ENCODE peak calls at places on chromosomes 11 and 22, in five cellular contexts. Y is Peyer's patch; W is spleen; L is mesendoderm; Z is CD8-positive, alpha-beta memory T cell. Q is an unnamed sample. For H3K27me3, the result is how much of the 10 kb centered on the place peaks cover.

GRCh38 chr11:47271961-47272661 is 2.2 kb downstream of the MADD start:
- DNase-seq in L (peak), W (no peak), Y (no peak), Z (no peak), Q (no peak)

GRCh38 chr11:60895687-60896086 is 10.7 kb downstream of the PRPF19 start:
- DNase-seq in W (no peak), L (no peak), Z (no peak), Y (no peak), Q (no peak)

GRCh38 chr22:21076907-21077625 is 31.3 kb downstream of the LRRC74B start:
- DNase-seq in W (no peak), Z (no peak), Y (no peak), L (no peak), Q (no peak)

GRCh38 chr11:93024376-93024775 is 54.9 kb downstream of the MTNR1B start:
- DNase-seq in L (no peak), Y (no peak), W (no peak), Z (no peak), Q (no peak)

GRCh38 chr22:24247564-24248344 is 2.9 kb upstream of the GGT5 start:
- DNase-seq in W (peak), L (peak), Z (no peak), Y (peak), Q (peak)

GRCh38 chr22:46357186-46357500 is 21.6 kb downstream of the TRMU start:
- DNase-seq in Z (no peak), W (no peak), Y (no peak), L (no peak), Q (no peak)

GRCh38 chr11:292211-293121 is 3.5 kb downstream of the PGGHG start:
- DNase-seq in Y (no peak), Z (no peak), W (peak), L (no peak), Q (no peak)

GRCh38 chr11:77590194-77590591 is 440 bp downstream of the AQP11 start:
- DNase-seq in W (no peak), Y (no peak), L (peak), Z (no peak), Q (peak)

GRCh38 chr22:40620464-40621046 is 16.0 kb downstream of the MRTFA start:
- DNase-seq in Z (no peak), Y (no peak), W (no peak), L (peak), Q (peak)

GRCh38 chr22:45291061-45291930 is 6.5 kb downstream of the UPK3A start:
- DNase-seq in Z (no peak), L (no peak), Y (no peak), W (no peak), Q (no peak)

GRCh38 chr11:316031-316701 is 2.3 kb downstream of the IFITM1 start:
- DNase-seq in L (no peak), Y (peak), Z (no peak), W (peak), Q (no peak)

GRCh38 chr11:70072471-70073187 is 5.5 kb upstream of the ANO1 start:
- DNase-seq in L (no peak), W (peak), Y (no peak), Z (no peak), Q (no peak)

GRCh38 chr11:76810151-76810853 is 27.1 kb downstream of the TSKU start:
- DNase-seq in W (peak), Z (no peak), L (no peak), Y (no peak), Q (peak)

GRCh38 chr22:17264321-17265052 is 45.3 kb upstream of the ADA2 start:
- DNase-seq in Z (no peak), W (no peak), L (peak), Y (no peak), Q (no peak)

GRCh38 chr11:7677071-7677470 is 3.8 kb upstream of the CYB5R2 start:
- DNase-seq in Y (no peak), W (no peak), L (peak), Z (no peak), Q (peak)

GRCh38 chr11:110432713-110433392 is 3.1 kb downstream of the FDX1 start:
- DNase-seq in Z (no peak), L (no peak), W (no peak), Y (no peak), Q (no peak)

GRCh38 chr22:31087744-31088215 is 6.7 kb downstream of the SMTN start:
- DNase-seq in Z (no peak), W (no peak), Y (peak), L (no peak), Q (no peak)

GRCh38 chr11:119742263-119742861 is 13.4 kb upstream of the NECTIN1 start:
- DNase-seq in W (peak), Y (no peak), Z (no peak), L (peak), Q (no peak)

GRCh38 chr22:39457546-39458442 is 982 bp downstream of the MGAT3 start:
- DNase-seq in Y (no peak), Z (no peak), W (peak), L (no peak), Q (no peak)

GRCh38 chr22:30424471-30425326 is 869 bp upstream of the MTFP1 start:
- DNase-seq in Z (no peak), W (no peak), Y (no peak), L (peak), Q (peak)

GRCh38 chr11:121482231-121483129 is 29.7 kb upstream of the SORL1-AS1 start:
- DNase-seq in L (peak), Z (peak), W (no peak), Y (no peak), Q (no peak)

GRCh38 chr11:61555051-61555969 is 25.6 kb downstream of the SYT7 start:
- DNase-seq in Z (no peak), Y (no peak), W (no peak), L (no peak), Q (no peak)

GRCh38 chr11:125315088-125315740 is 150.7 kb downstream of the PKNOX2 start:
- DNase-seq in W (no peak), Z (no peak), Y (no peak), L (no peak), Q (peak)
- H3K27ac ChIP-seq in W (peak), Z (no peak), Y (no peak), L (no peak), Q (no peak)

DNA sequence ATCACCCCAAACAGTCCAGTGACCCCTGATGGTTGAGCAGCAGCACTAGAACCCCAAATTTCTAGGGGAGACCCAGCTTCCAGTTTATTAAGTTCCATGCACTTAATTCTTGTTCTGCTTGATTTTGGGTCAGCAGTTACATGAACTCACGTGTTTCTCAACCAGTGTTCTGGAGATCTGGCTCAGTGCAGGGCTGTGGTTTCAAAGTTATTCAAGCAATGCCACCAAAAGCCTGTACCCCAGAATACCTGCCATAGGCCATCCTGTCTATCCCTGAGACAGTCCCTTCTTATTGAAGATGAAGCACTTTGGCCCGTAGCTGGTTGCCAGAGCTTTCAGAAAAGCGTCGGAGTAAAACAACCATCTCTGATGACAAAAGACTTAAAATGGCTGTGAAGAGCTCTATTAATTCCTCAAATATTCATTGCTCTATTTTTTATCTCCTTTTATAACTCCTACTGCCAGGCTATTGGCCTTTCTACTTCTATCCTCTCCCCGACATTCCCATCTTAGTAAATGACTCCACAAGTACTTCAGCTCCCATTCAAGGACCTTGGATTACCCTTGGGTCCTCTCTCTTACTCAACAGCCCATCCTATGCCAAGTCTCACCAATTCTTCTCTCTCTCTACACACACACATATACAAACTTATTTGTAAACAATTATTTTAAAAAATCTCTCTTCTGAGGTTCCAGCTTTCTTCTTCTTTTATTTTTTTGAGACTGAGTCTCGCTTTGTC is 18.0 kb upstream of the VPREB1 start:
- DNase-seq in Z (no peak), Y (no peak), L (no peak), W (no peak), Q (no peak)
- H3K27me3 ChIP-seq in Z (under half), Y (under half), L (under half), W (under half), Q (under half)

GRCh38 chr11:116869610-116870009 is 32.2 kb upstream of the APOA1 start:
- DNase-seq in Y (no peak), L (no peak), Z (no peak), W (no peak), Q (no peak)

GRCh38 chr11:116871248-116871647 is 33.8 kb upstream of the APOA1 start:
- DNase-seq in L (no peak), Z (no peak), Y (no peak), W (no peak), Q (peak)

GRCh38 chr11:116868066-116868465 is 30.6 kb upstream of the APOA1 start:
- DNase-seq in L (no peak), Z (no peak), W (no peak), Y (no peak), Q (no peak)

GRCh38 chr11:116867619-116868018 is 30.2 kb upstream of the APOA1 start:
- DNase-seq in W (no peak), Z (no peak), Y (no peak), L (no peak), Q (no peak)

DNA sequence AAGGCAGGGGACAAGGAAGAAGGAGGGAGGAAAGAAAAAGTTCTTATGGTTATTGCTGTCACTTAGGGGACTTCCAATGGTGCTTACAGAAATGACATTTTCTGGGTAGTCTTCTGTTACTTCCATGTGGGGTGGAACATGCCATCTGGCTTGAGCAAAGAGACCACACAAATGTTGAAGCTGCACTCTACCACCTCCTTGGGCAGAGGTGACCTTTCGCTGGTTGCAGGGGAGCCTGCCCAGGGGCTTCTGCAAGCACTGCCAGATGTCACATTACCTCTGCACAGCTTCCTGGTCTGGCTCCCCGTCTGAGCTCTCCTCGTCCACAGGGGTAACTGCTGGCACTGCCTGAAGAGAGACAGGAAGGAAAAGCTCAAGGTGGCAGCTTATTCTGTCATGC is 32.6 kb upstream of the APOA1 start:
- DNase-seq in L (no peak), Y (no peak), W (no peak), Z (no peak), Q (no peak)
- H3K27ac ChIP-seq in L (no peak), Y (no peak), W (peak), Z (no peak), Q (no peak)

DNA sequence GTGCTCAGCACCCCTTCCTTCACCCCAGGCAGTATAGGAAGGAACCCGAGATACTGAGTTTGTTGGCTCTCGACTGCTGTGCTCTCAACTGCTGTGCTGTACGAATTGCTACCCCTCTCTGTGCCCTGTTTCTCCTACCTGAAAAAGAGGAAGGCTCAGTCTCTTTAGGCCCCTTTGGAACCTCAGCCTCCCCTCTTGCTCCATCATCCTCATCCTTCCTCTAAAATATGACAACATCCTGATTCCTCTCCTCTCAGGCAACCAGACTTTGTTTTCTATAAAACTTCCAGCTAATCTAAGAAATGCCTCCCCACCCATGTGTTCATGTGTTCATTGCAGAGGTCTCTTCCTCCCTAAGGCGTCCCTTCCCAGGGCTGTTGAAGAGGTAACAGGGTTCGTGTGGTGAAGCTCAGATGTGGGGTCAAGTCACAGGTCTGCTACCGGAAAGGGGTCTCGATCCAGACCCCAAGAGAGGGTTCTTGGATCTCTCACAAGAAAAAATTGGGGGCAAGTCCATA is 35.5 kb upstream of the CD82 start:
- DNase-seq in L (no peak), W (no peak), Y (no peak), Z (no peak), Q (no peak)
- H3K27me3 ChIP-seq in L (under half), W (under half), Y (under half), Z (under half), Q (under half)

DNA sequence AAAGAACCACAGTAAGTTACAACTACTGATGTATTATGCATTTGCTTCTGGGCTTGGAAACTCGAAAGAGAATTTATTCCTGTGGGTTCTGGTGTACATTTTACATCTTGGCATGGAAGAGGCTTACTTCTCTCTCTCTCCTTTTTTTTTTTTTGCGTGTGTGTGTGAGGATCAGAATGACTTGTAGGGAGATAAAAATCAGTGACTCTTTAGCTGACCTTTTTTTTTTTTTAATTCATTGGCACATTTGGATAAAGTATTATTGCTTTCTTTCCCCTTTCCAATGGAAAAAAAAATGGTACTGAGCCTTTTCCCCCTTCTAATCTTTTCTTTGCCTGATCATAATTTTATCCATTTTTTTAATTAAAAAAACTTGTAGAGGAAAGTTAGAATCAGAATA is 43.5 kb downstream of the EXT2 start:
- DNase-seq in L (no peak), Y (no peak), Z (no peak), W (no peak), Q (no peak)
- H3K27ac ChIP-seq in L (no peak), Y (no peak), Z (no peak), W (no peak), Q (no peak)

GRCh38 chr22:19759459-19759993 is 1.1 kb upstream of the TBX1 start:
- DNase-seq in L (no peak), Z (no peak), Y (no peak), W (no peak), Q (no peak)
- H3K27me3 ChIP-seq in L (half or more), Z (under half), Y (half or more), W (half or more), Q (half or more)

GRCh38 chr22:28019881-28020861 is 101.1 kb upstream of the PITPNB start:
- DNase-seq in Z (peak), L (peak), Y (peak), W (peak), Q (peak)
- H3K27ac ChIP-seq in Z (no peak), L (no peak), Y (no peak), W (no peak), Q (no peak)

GRCh38 chr11:67497656-67498291 is 7.4 kb downstream of the PITPNM1 start:
- DNase-seq in Y (no peak), Z (no peak), L (no peak), W (no peak), Q (no peak)
- H3K27me3 ChIP-seq in Y (under half), Z (under half), L (under half), W (under half), Q (under half)

DNA sequence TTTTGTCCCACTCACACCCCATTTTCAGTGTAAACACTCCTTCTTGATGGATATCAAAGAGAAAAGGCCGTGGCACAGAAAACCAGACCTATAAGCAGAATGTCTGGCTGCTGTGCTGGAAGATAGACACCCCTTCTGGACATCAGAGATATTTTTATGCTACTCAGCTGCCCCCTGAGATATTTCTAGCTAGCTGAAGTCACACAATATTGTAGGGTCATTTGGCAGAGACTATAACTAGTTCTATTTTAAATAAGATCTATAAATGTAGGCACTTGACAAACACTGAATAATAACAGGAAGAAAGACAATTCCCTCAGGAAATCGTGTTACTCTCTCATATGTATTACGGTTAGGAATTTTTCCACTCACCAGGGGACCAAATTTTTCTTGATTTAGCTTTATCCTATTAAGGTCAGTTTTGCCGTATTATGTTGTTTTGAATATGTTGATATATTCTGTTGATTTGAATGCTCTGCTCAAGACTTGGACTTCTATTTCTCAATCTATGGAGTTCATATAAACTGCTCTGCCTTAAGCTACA is 845.4 kb downstream of the OPCML start:
- DNase-seq in Y (no peak), L (no peak), W (no peak), Z (no peak), Q (peak)
- H3K27ac ChIP-seq in Y (no peak), L (no peak), W (peak), Z (no peak), Q (peak)